ENCODE peak calls at places on chromosome 4, in eight cellular contexts. K, M, I, T, A, V, J and Z are unnamed samples.

GRCh38 chr4:94277539-94277938 is 65.1 kb downstream of the HPGDS start:
- DNase-seq in K (no peak), M (no peak), I (no peak), T (peak; percentile 66), A (no peak), V (no peak), J (no peak), Z (no peak)

GRCh38 chr4:131207589-131207988 is 1941.5 kb upstream of the PCDH10 start:
- DNase-seq in K (no peak), M (no peak), I (no peak), T (no peak), A (no peak), V (no peak), J (no peak), Z (no peak)

GRCh38 chr4:24104173-24104572 is 214.3 kb upstream of the PPARGC1A start:
- DNase-seq in K (no peak), M (no peak), I (peak; percentile 13), T (peak; percentile 55), A (no peak), V (no peak), J (no peak), Z (no peak)

GRCh38 chr4:173243321-173243720 is 74.7 kb downstream of the GALNT7 start:
- DNase-seq in K (no peak), M (no peak), I (no peak), T (peak; percentile 88), A (no peak), V (peak; percentile 92), J (no peak), Z (no peak)

GRCh38 chr4:109294006-109294405 is 8.5 kb downstream of the COL25A1 start:
- DNase-seq in K (no peak), M (no peak), I (no peak), T (no peak), A (no peak), V (no peak), J (no peak), Z (no peak)

GRCh38 chr4:20431422-20432014 is 179.8 kb downstream of the SLIT2 start:
- DNase-seq in K (no peak), M (no peak), I (no peak), T (no peak), A (peak; percentile 17), V (no peak), J (no peak), Z (no peak)

GRCh38 chr4:7103031-7103598 is 35.3 kb upstream of the GRPEL1 start:
- DNase-seq in K (peak; percentile 90), M (peak; percentile 91), I (peak; percentile 93), T (peak; percentile 35), A (peak; percentile 93), V (peak; percentile 68), J (peak; percentile 94), Z (peak; percentile 96)

GRCh38 chr4:23333946-23334878 is 555.6 kb downstream of the PPARGC1A start:
- DNase-seq in K (no peak), M (no peak), I (no peak), T (peak; percentile 71), A (no peak), V (peak; percentile 86), J (no peak), Z (no peak)

GRCh38 chr4:168151313-168151712 is 59.0 kb downstream of the ANXA10 start:
- DNase-seq in K (no peak), M (no peak), I (no peak), T (no peak), A (no peak), V (no peak), J (no peak), Z (no peak)

GRCh38 chr4:165355900-165356300 is 22.9 kb upstream of the CPE start:
- DNase-seq in K (no peak), M (no peak), I (peak; percentile 41), T (peak; percentile 20), A (no peak), V (peak; percentile 56), J (no peak), Z (peak; percentile 25)

GRCh38 chr4:168220893-168221292 is 97.7 kb downstream of the DDX60 start:
- DNase-seq in K (no peak), M (no peak), I (no peak), T (peak; percentile 30), A (no peak), V (peak; percentile 29), J (no peak), Z (no peak)

GRCh38 chr4:140871368-140871767 is 115.2 kb upstream of the TBC1D9 start:
- DNase-seq in K (no peak), M (no peak), I (no peak), T (no peak), A (no peak), V (no peak), J (no peak), Z (no peak)

GRCh38 chr4:87559090-87559837 is 30.1 kb upstream of the SPARCL1 start:
- DNase-seq in K (no peak), M (no peak), I (no peak), T (no peak), A (no peak), V (no peak), J (peak; percentile 26), Z (no peak)

GRCh38 chr4:24857996-24858395 is 54.8 kb downstream of the CCDC149 start:
- DNase-seq in K (no peak), M (no peak), I (no peak), T (peak; percentile 78), A (no peak), V (no peak), J (no peak), Z (no peak)

GRCh38 chr4:156805696-156806095 is 165.9 kb downstream of the PDGFC start:
- DNase-seq in K (no peak), M (no peak), I (no peak), T (no peak), A (no peak), V (peak; percentile 66), J (no peak), Z (no peak)

GRCh38 chr4:85707591-85707990 is 232.6 kb downstream of the ARHGAP24 start:
- DNase-seq in K (no peak), M (no peak), I (no peak), T (no peak), A (no peak), V (no peak), J (no peak), Z (peak; percentile 14)

GRCh38 chr4:139458543-139458942 is 4.6 kb downstream of the RAB33B start:
- DNase-seq in K (no peak), M (no peak), I (no peak), T (no peak), A (no peak), V (peak; percentile 18), J (no peak), Z (no peak)

GRCh38 chr4:110854021-110854678 is 231.3 kb upstream of the PITX2 start:
- DNase-seq in K (no peak), M (no peak), I (no peak), T (peak; percentile 84), A (no peak), V (peak; percentile 65), J (no peak), Z (peak; percentile 75)

GRCh38 chr4:145895056-145895455 is 43.6 kb downstream of the ZNF827 start:
- DNase-seq in K (no peak), M (no peak), I (no peak), T (no peak), A (no peak), V (no peak), J (no peak), Z (no peak)

GRCh38 chr4:145902522-145902921 is 36.1 kb downstream of the ZNF827 start:
- DNase-seq in K (no peak), M (no peak), I (no peak), T (no peak), A (no peak), V (no peak), J (no peak), Z (peak; percentile 36)

GRCh38 chr4:145898926-145899531 is 39.6 kb downstream of the ZNF827 start:
- DNase-seq in K (no peak), M (no peak), I (no peak), T (no peak), A (no peak), V (no peak), J (no peak), Z (peak; percentile 51)

GRCh38 chr4:145904413-145905177 is 34.0 kb downstream of the ZNF827 start:
- DNase-seq in K (no peak), M (no peak), I (no peak), T (peak; percentile 8), A (no peak), V (peak; percentile 47), J (no peak), Z (peak; percentile 65)

GRCh38 chr4:145899886-145900466 is 38.6 kb downstream of the ZNF827 start:
- DNase-seq in K (no peak), M (no peak), I (no peak), T (no peak), A (no peak), V (no peak), J (no peak), Z (no peak)
- H3K4me3 ChIP-seq in K (no peak overlapping the region), M (no peak overlapping the region), I (no peak overlapping the region), T (no peak overlapping the region), A (no peak overlapping the region), V (no peak overlapping the region), J (no peak overlapping the region), Z (no peak overlapping the region)

DNA sequence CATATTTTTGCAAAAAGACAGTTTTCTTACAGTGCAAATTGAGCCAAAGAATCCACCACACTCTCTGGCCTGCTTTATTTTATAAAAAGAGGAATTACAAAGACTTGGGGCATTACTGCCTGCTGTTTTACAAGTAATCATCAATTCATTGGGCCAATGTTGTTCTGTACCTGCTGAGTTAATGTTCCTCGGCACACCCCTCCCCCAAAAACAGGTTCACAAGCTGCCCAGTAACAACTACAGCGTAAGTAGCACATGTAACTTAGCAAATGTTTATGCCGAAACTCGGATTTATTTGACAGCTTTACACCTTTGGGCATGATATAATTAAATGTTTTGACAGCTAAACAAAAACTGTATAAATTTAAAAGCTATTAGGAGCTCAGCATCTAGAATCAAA is 214.6 kb upstream of the MAB21L2 start:
- DNase-seq in K (no peak), M (no peak), I (no peak), T (no peak), A (no peak), V (no peak), J (no peak), Z (no peak)
- H3K4me3 ChIP-seq in K (no peak overlapping the region), M (no peak overlapping the region), I (no peak overlapping the region), T (no peak overlapping the region), A (no peak overlapping the region), V (no peak overlapping the region), J (no peak overlapping the region), Z (no peak overlapping the region)

DNA sequence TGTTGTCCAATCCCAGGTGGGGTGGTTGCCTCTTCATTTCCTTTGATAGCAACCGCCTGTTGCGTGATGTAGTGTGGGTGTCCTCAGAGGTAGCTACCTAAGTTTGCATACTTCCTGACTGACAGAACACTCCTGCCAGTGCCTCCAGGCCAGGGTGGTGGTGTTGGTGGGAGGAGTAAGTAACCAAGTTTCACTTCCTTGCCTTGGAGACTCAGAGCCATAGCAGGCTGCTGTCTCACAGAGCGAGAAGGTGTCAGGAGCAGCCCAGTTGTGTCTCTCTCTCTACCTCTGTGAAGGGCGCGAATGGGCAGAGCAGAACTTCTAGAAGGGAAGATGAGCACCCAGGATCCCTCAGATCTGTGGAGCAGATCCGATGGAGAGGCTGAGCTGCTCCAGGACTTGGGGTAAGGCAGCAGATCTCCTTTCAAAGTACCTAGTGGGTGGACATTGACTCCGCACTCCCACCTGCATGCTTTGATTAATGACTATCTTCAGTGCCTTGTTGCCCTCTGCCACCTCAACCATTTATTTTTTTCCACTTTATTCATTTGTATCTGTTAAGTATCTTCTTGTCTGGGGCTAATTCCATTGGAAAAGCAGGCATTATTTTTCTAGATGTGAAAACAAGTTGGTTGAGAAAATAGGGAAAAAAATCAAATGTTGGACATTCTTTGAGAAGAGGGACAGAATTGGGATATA is at the start of gene DAPP1:
- DNase-seq in K (peak; percentile 27), M (peak; percentile 61), I (peak; percentile 19), T (no peak), A (peak; percentile 17), V (peak; percentile 100), J (peak; percentile 74), Z (no peak)
- H3K4me3 ChIP-seq in K (no peak within 1 kb of the TSS), M (peak within 1 kb of the TSS; percentile 25), I (no peak within 1 kb of the TSS), T (no peak within 1 kb of the TSS), A (peak within 1 kb of the TSS; percentile 27), V (peak within 1 kb of the TSS; percentile 64), J (peak within 1 kb of the TSS; percentile 17), Z (no peak within 1 kb of the TSS)

GRCh38 chr4:47442980-47443379 is 20.5 kb downstream of the COMMD8 start:
- DNase-seq in K (no peak), M (no peak), I (no peak), T (no peak), A (no peak), V (no peak), J (no peak), Z (no peak)
- H3K4me3 ChIP-seq in K (no peak overlapping the region), M (no peak overlapping the region), I (no peak overlapping the region), T (no peak overlapping the region), A (no peak overlapping the region), V (no peak overlapping the region), J (no peak overlapping the region), Z (no peak overlapping the region)